ENCODE peak calls at places on chromosomes 2 and 18, in four cellular contexts. V is GM23248, Z is neuronal stem cell, Y is endodermal cell. C is an unnamed sample.

GRCh38 chr2:44342854-44343253 is 18.4 kb downstream of the PREPL start:
- DNase-seq in V (peak; percentile 21), Z (no peak), Y (no peak), C (peak; percentile 20)

GRCh38 chr2:26708457-26708856 is 15.9 kb downstream of the KCNK3 start:
- DNase-seq in V (no peak), Z (no peak), Y (no peak), C (no peak)

GRCh38 chr18:21980744-21981143 is 188.6 kb upstream of the GATA6 start:
- DNase-seq in V (no peak), Z (no peak), Y (peak; percentile 58), C (no peak)

GRCh38 chr18:8300749-8301148 is 308.5 kb upstream of the RAB12 start:
- DNase-seq in V (no peak), Z (no peak), Y (no peak), C (no peak)

GRCh38 chr18:36441872-36442271 is 144.4 kb downstream of the FHOD3 start:
- DNase-seq in V (peak; percentile 79), Z (no peak), Y (no peak), C (peak; percentile 34)

GRCh38 chr2:152500777-152501176 is 165.8 kb downstream of the FMNL2 start:
- DNase-seq in V (no peak), Z (no peak), Y (no peak), C (no peak)

GRCh38 chr2:172102858-172103359 is at the start of gene DLX2:
- DNase-seq in V (peak; percentile 97), Z (peak; percentile 86), Y (peak; percentile 98), C (peak; percentile 87)

GRCh38 chr2:176710657-176711197 is 441.5 kb downstream of the MTX2 start:
- DNase-seq in V (no peak), Z (no peak), Y (no peak), C (no peak)

GRCh38 chr2:207928079-207928478 is 97.2 kb downstream of the PLEKHM3 start:
- DNase-seq in V (peak; percentile 36), Z (no peak), Y (no peak), C (no peak)

DNA sequence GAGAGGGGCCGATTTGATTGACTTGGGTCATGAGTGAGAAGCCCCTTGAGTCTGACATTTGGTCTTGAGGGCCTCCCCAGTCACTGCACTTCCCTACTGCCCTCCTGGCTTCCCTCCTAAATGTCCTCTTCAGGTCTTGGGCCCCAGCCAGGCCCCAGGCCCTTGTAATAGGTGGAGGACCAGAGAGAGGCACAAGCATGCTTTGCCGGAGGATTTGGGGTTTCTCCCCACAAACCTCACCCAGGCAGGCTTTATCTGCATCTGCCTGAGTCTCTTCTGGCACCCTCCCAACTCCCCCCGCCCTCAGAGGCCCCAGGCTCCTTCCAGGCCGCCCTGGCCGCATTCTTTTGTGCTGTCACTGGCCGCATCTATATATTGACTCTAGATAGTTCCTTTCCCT is 270.7 kb downstream of the HAUS1 start:
- DNase-seq in V (no peak), Z (no peak), Y (no peak), C (no peak)
- H3K9me3 ChIP-seq in V (no peaks in the 10 kb centered on the region), Z (no peaks in the 10 kb centered on the region), Y (no peaks in the 10 kb centered on the region), C (no peaks in the 10 kb centered on the region)

GRCh38 chr2:232920055-232920454 is 50.0 kb downstream of the SNORC start:
- DNase-seq in V (no peak), Z (no peak), Y (no peak), C (no peak)
- H3K9ac ChIP-seq in V (no peak overlapping the region), Z (no peak overlapping the region), Y (no peak overlapping the region), C (no peak overlapping the region)

DNA sequence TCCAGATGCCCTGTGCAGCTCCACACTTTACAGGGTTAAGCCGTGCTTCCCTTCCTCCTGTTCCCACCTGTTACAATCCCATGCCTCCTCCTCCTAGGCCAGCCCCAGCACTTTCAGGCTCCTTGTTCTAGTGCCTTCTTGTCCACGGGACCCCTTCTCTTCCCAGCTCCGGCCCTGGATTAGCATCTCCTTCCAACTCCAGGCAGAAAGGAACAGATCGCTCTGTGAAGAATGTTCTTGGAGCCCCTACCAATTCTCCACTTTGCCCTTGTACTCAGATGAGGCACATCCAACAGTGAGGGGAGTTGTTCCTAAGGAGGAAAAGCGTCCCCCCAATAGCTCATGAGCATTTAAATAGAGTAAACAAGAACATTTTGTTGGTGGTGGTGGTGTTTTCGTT is 72.7 kb downstream of the CABLES1 start:
- DNase-seq in V (no peak), Z (no peak), Y (no peak), C (no peak)
- H3K9me3 ChIP-seq in V (no peaks in the 10 kb centered on the region), Z (peaks cover 16% of the 10 kb centered on the region), Y (peaks cover 9% of the 10 kb centered on the region), C (no peaks in the 10 kb centered on the region)

GRCh38 chr2:62307469-62308389 is 111.8 kb downstream of the B3GNT2 start:
- DNase-seq in V (no peak), Z (no peak), Y (no peak), C (no peak)
- H3K9ac ChIP-seq in V (no peak overlapping the region), Z (no peak overlapping the region), Y (no peak overlapping the region), C (peak overlapping the region; percentile 53)

DNA sequence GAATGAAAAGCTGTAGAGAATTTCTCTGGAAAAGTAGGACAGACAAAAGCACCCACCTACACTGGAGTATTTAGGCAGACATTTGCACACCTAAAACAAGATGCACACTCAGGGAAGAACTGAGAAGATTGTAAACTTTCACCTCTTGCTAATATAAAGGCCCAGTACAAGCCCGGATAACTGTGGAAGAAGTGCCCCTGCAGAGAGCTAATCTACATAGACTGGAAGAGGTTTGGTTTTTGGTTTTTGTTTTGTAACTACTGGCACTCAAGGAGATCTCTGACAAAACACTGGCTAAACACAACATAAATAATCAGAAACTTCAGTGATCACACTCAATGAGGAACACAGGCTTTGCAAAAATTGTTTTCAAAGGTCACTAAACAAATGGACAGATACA is 782.2 kb upstream of the SLC8A1 start:
- DNase-seq in V (no peak), Z (no peak), Y (no peak), C (no peak)
- H3K9me3 ChIP-seq in V (no peaks in the 10 kb centered on the region), Z (no peaks in the 10 kb centered on the region), Y (no peaks in the 10 kb centered on the region), C (no peaks in the 10 kb centered on the region)

GRCh38 chr2:68733365-68733764 is 1.2 kb upstream of the ARHGAP25 start:
- DNase-seq in V (no peak), Z (no peak), Y (no peak), C (no peak)

GRCh38 chr2:68734176-68734575 is 435 bp upstream of the ARHGAP25 start:
- DNase-seq in V (no peak), Z (no peak), Y (no peak), C (no peak)

GRCh38 chr2:68732533-68732932 is 2.1 kb upstream of the ARHGAP25 start:
- DNase-seq in V (no peak), Z (no peak), Y (no peak), C (no peak)

GRCh38 chr2:68730828-68731227 is 3.8 kb upstream of the ARHGAP25 start:
- DNase-seq in V (peak; percentile 55), Z (no peak), Y (peak; percentile 17), C (no peak)

DNA sequence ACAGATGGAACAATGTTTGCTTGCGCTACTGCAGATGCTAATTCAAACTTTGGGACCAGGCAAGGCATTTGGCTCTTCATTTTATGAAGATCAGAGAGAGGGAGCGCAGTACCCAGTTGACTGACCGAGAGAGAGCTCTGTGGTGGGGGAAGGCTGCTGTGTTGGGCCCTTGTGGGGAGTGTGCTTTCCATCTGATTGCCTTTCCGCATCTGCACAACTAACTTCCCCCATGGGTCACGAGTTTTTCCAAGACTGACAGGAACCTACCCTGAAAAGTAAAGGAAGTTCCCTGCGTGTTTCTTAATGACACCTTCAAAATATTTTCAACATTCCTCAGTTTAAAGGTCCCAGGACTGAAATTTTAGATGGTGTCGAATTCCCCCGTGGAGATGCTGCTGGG is 2.6 kb upstream of the ARHGAP25 start:
- DNase-seq in V (no peak), Z (no peak), Y (no peak), C (no peak)
- H3K9ac ChIP-seq in V (no peak overlapping the region), Z (no peak overlapping the region), Y (no peak overlapping the region), C (no peak overlapping the region)

GRCh38 chr18:35276276-35276675 is 13.8 kb downstream of the ZSCAN30 start:
- DNase-seq in V (no peak), Z (no peak), Y (no peak), C (no peak)
- H3K9me3 ChIP-seq in V (no peaks in the 10 kb centered on the region), Z (peaks cover 7% of the 10 kb centered on the region), Y (peaks cover 53% of the 10 kb centered on the region), C (peaks cover 3% of the 10 kb centered on the region)

GRCh38 chr2:37655442-37655841 is 16.0 kb downstream of the CDC42EP3 start:
- DNase-seq in V (no peak), Z (no peak), Y (no peak), C (no peak)
- H3K9ac ChIP-seq in V (no peak overlapping the region), Z (no peak overlapping the region), Y (no peak overlapping the region), C (no peak overlapping the region)

DNA sequence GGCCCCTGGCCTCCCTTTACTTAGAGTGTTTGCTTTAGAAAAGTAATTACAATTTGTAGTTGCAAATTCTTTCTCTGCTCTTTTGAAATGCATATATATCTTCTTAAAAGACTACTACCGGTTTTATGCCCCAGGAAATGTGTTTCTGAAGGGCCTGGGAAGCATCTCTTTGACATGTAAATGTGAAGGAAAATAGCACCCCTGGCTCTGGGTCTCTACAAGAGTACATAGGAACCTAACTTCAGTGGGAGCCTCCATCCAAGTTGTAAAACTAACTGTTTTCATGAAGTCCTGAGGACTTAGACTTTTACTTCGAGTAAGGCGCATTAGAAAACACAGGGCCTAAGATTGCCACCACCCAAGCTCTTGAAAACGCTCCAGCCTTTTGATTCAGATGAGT is 99.4 kb downstream of the CBLN2 start:
- DNase-seq in V (no peak), Z (no peak), Y (peak; percentile 68), C (no peak)
- H3K9me3 ChIP-seq in V (no peaks in the 10 kb centered on the region), Z (no peaks in the 10 kb centered on the region), Y (peaks cover 52% of the 10 kb centered on the region), C (no peaks in the 10 kb centered on the region)

C was measured in endothelial cell of umbilical vein.